ENCODE peak calls at places on chromosomes 11 and 22, in nine cellular contexts. N, C, K, R, B, P, A, Q and X are unnamed samples.

GRCh38 chr11:120317689-120318195 is 7.4 kb upstream of the TLCD5 start:
- DNase-seq in N (no peak), C (no peak), K (no peak), R (no peak), B (no peak), P (no peak), A (no peak), Q (no peak), X (no peak)

GRCh38 chr11:64229090-64229958 is 1.0 kb upstream of the DNAJC4 start:
- DNase-seq in N (no peak), C (no peak), K (no peak), R (no peak), B (no peak), P (peak; percentile 18), A (no peak), Q (no peak), X (no peak)

GRCh38 chr11:30710216-30710615 is 124.1 kb upstream of the MPPED2 start:
- DNase-seq in N (no peak), C (no peak), K (no peak), R (no peak), B (no peak), P (no peak), A (no peak), Q (no peak), X (no peak)

GRCh38 chr11:68302256-68303054 is 9.9 kb upstream of the LRP5 start:
- DNase-seq in N (no peak), C (peak; percentile 52), K (no peak), R (peak; percentile 84), B (no peak), P (peak; percentile 84), A (no peak), Q (no peak), X (no peak)

GRCh38 chr22:22591348-22592299 is 32.6 kb upstream of the PRAME start:
- DNase-seq in N (no peak), C (no peak), K (no peak), R (peak; percentile 20), B (no peak), P (no peak), A (peak; percentile 23), Q (no peak), X (no peak)

GRCh38 chr22:37044634-37045625 is 6.6 kb upstream of the KCTD17 start:
- DNase-seq in N (no peak), C (no peak), K (no peak), R (no peak), B (no peak), P (no peak), A (no peak), Q (no peak), X (no peak)

GRCh38 chr11:46559815-46560214 is 34.0 kb downstream of the AMBRA1 start:
- DNase-seq in N (no peak), C (no peak), K (no peak), R (no peak), B (no peak), P (no peak), A (no peak), Q (no peak), X (no peak)

GRCh38 chr11:90363739-90364138 is 140.9 kb upstream of the CHORDC1 start:
- DNase-seq in N (no peak), C (no peak), K (no peak), R (no peak), B (no peak), P (no peak), A (no peak), Q (no peak), X (no peak)

GRCh38 chr11:78364128-78364751 is 53.4 kb downstream of the GAB2 start:
- DNase-seq in N (no peak), C (no peak), K (no peak), R (no peak), B (no peak), P (no peak), A (no peak), Q (no peak), X (no peak)

GRCh38 chr11:95968585-95968984 is 44.7 kb upstream of the MTMR2 start:
- DNase-seq in N (no peak), C (no peak), K (no peak), R (no peak), B (no peak), P (no peak), A (peak; percentile 4), Q (no peak), X (no peak)

GRCh38 chr22:29469755-29470154 is 10.3 kb upstream of the NEFH start:
- DNase-seq in N (no peak), C (no peak), K (no peak), R (no peak), B (no peak), P (no peak), A (no peak), Q (no peak), X (no peak)

GRCh38 chr11:132064987-132065620 is 694.7 kb downstream of the NTM start:
- DNase-seq in N (no peak), C (peak; percentile 92), K (no peak), R (peak; percentile 66), B (no peak), P (no peak), A (no peak), Q (no peak), X (no peak)